ENCODE peak calls at places on chromosome 17, in six cellular contexts. G is fibroblast of lung; E is body of pancreas; R is CD8-positive, alpha-beta T cell; O is A549; B is cardiac muscle cell. D is an unnamed sample. For H3K9me3, the result is how much of the 10 kb centered on the place peaks cover.

GRCh38 chr17:4142107-4142900 is 526 bp downstream of the ZZEF1 start:
- DNase-seq in B (peak), E (peak), O (peak), R (peak), G (peak), D (peak)

GRCh38 chr17:10210151-10210574 is 11.8 kb upstream of the GAS7 start:
- DNase-seq in B (no peak), R (no peak), E (peak), O (no peak), G (peak), D (no peak)

GRCh38 chr17:21168555-21168865 is 41.7 kb downstream of the DHRS7B start:
- DNase-seq in R (no peak), G (no peak), B (no peak), O (no peak), E (no peak), D (no peak)

GRCh38 chr17:78241277-78242023 is 10.0 kb downstream of the TMEM235 start:
- DNase-seq in R (no peak), G (peak), E (no peak), B (peak), O (peak), D (no peak)

GRCh38 chr17:48162946-48163506 is 55.5 kb downstream of the SNX11 start:
- DNase-seq in G (no peak), O (peak), R (no peak), B (no peak), E (peak), D (no peak)

GRCh38 chr17:14205380-14205779 is 31.3 kb downstream of the CDRT15 start:
- DNase-seq in G (no peak), R (no peak), O (no peak), E (no peak), B (no peak), D (no peak)

GRCh38 chr17:44308865-44309264 is 464 bp downstream of the RUNDC3A start:
- DNase-seq in E (no peak), R (peak), O (no peak), G (no peak), B (no peak), D (no peak)

GRCh38 chr17:76687278-76688164 is 23.2 kb downstream of the MXRA7 start:
- DNase-seq in E (no peak), B (no peak), R (no peak), G (no peak), O (no peak), D (no peak)

GRCh38 chr17:15480209-15480608 is 12.8 kb upstream of the CDRT4 start:
- DNase-seq in B (no peak), O (no peak), E (no peak), G (no peak), R (no peak), D (no peak)

GRCh38 chr17:44362964-44363612 is 565 bp downstream of the FAM171A2 start:
- DNase-seq in R (no peak), E (no peak), G (no peak), O (no peak), B (peak), D (no peak)

GRCh38 chr17:65139045-65139764 is 2.0 kb downstream of the RGS9 start:
- DNase-seq in O (no peak), E (no peak), R (no peak), G (no peak), B (no peak), D (no peak)

DNA sequence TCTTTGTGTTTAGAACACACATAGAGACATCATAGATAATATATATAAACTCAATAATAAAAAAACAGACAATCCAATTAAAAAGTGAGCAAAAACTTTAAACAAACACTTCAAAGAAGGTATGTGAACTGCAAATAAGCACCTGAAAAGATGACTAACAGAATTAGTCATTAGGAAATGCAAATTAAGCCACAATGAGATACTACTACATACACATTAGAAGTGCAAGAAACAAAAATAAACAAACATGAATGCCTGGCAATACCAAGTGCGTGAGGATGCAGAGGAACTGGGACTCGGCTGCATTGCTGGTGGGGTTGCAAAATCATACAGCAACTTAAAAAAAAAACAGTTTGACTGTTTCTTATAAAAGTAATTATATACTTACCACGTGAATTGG is 799.0 kb downstream of the KCNJ2 start:
- DNase-seq in R (no peak), O (no peak), B (no peak), E (no peak), G (peak), D (no peak)
- H3K9me3 ChIP-seq in R (under half), O (under half), B (under half), E (under half), G (under half), D (under half)

DNA sequence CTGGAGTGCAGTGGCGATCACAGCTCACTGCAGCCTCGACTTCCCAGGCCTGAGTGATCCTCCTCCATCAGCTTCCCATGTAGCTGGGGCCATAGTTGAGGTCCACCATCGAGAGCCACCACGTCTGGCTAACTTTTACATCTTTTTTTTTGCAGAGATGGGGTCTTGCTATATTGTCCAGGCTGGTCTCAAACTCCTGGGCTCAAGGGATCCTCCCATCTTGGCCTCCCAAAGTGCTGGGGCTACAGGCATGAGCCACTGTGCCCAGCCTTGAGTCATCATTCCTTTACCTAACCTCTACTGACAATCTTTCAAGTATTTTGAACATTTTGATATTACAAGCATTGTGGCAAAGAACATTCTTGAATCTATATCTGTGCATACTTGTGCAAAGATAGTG is 9.4 kb upstream of the CCDC92B start:
- DNase-seq in G (no peak), E (no peak), B (no peak), R (no peak), O (no peak), D (no peak)
- H3K9me3 ChIP-seq in G (under half), E (under half), B (under half), R (under half), O (under half), D (under half)

DNA sequence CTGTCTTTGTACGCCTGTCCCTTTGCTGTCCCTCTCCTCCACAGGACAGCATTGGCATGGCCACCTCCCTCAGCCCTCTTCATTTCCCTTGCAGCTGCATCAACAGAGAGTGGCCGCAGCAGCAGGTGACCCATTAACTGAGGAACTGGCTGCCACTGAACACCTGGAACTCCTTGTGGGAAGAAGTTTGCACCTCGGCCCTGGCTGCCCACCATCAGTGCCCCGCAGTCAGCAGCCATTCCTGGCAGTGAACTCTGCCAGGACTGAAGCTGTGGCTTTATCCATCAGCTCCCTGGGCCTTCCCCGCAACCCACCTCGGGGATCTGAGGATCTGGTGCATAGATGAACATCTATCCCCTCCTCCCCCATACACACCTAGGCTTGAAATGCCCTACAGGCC is 13.1 kb upstream of the RNF135 start:
- DNase-seq in R (no peak), E (no peak), O (no peak), B (no peak), G (no peak), D (no peak)
- H3K9me3 ChIP-seq in R (under half), E (under half), O (under half), B (under half), G (under half), D (under half)

DNA sequence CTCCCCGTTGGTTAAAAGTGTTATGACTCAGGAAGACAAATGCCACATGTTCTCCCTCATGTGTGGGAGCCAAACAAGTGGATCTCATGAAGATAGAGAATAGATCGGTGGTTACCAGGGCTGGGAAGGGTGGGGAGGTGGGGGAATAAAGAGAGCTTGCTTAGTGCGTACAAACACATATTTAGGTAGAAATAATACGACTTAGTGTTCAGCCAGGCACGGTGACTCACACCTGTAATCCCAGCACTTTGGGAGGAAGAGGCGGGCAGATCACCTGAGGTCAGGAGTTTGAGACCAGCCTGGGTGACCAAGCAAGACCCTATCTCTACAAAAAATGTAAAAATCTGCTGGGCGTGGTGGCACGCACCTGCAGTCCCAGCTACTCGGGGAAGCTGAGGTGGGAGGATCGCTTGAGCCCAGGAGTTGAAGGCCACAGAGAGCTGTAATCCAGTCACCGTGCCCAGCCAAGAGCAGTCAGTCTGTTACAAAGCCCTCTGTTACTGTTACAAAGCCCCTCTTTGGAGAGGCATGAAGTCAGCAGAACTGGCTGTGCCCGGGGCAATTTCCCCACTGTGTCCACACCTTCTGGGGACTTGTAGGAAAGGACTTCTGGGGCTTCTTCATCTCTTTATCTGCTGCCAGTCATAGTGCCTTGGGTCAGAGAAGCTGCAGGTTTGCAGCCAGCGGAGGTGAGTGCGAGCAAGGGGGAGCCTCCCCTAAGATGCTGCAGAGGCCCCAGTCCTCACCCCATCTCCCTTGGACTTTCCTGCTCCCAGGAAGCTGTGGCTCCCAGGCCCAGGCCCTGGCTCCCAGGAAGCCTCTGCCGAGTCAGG is 4.3 kb upstream of the ALDH3A1 start:
- DNase-seq in R (no peak), E (no peak), B (no peak), O (peak), G (no peak), D (no peak)
- H3K9me3 ChIP-seq in R (under half), E (under half), B (under half), O (under half), G (under half), D (under half)

GRCh38 chr17:53278466-53278865 is 544.3 kb upstream of the KIF2B start:
- DNase-seq in R (no peak), E (no peak), B (no peak), O (no peak), G (no peak), D (no peak)
- H3K9me3 ChIP-seq in R (under half), E (under half), B (under half), O (under half), G (under half), D (under half)

DNA sequence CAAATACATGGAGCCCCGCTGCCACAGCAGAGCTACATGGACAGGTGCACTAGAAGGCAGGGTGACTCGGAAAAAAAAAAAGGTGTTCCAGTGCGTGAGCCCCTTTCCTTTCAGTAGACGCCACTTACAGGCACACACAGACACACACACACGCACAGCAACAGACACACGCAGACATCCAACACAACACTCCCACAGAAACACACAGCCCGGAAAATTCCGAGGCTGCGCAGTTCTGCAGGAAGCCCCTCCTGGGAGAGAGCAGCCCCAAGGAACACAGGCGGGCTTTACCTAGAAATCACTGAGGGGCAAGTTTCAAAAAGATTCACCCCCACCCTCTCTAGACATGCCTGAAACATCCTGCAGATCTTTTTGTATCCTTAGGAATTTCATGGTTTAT is 136.0 kb upstream of the WSB1 start:
- DNase-seq in E (no peak), O (no peak), R (no peak), B (no peak), G (no peak), D (no peak)
- H3K9me3 ChIP-seq in E (under half), O (under half), R (under half), B (under half), G (under half), D (under half)

GRCh38 chr17:82949984-82950383 is 110.2 kb upstream of the ZNF750 start:
- DNase-seq in R (no peak), G (no peak), B (no peak), O (no peak), E (peak), D (no peak)

GRCh38 chr17:82947051-82947991 is 107.5 kb upstream of the ZNF750 start:
- DNase-seq in R (no peak), B (no peak), O (no peak), E (peak), G (no peak), D (no peak)

GRCh38 chr17:82948081-82948511 is 108.3 kb upstream of the ZNF750 start:
- DNase-seq in G (no peak), R (no peak), B (no peak), E (peak), O (no peak), D (no peak)

GRCh38 chr17:82949361-82949760 is 109.5 kb upstream of the ZNF750 start:
- DNase-seq in B (no peak), R (no peak), G (no peak), E (peak), O (no peak), D (no peak)

DNA sequence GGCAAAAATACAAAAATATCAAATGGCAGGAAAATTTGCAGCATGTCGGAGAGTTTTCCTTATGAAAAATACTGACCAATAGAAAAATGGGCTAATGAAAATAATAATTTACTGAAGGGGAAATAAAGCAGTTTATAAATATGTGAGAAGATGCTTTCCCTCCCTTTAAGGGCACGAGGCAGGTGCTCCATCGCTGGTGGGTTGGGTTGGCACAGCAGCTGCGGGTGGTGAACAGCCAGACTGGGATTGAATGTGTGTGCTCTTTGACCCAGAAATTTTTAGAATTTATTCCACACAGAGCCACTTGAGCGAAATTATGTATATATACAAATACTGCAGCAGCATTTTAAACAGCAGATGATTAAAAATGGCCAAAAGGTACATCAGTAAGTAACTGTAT is 109.1 kb upstream of the ZNF750 start:
- DNase-seq in B (no peak), O (no peak), R (no peak), E (no peak), G (no peak), D (no peak)
- H3K9me3 ChIP-seq in B (under half), O (half or more), R (under half), E (under half), G (under half), D (under half)

GRCh38 chr17:79515646-79516604 is 94.9 kb downstream of the RBFOX3 start:
- DNase-seq in B (no peak), E (no peak), R (no peak), G (no peak), O (no peak), D (no peak)

GRCh38 chr17:79511471-79511870 is 99.4 kb downstream of the RBFOX3 start:
- DNase-seq in E (no peak), G (no peak), O (no peak), B (no peak), R (no peak), D (no peak)

GRCh38 chr17:79513206-79513605 is 97.6 kb downstream of the RBFOX3 start:
- DNase-seq in R (no peak), G (no peak), B (no peak), O (no peak), E (no peak), D (no peak)

GRCh38 chr17:79515110-79515509 is 95.7 kb downstream of the RBFOX3 start:
- DNase-seq in G (no peak), O (no peak), B (no peak), R (no peak), E (no peak), D (no peak)

GRCh38 chr17:79513805-79514535 is 96.9 kb downstream of the RBFOX3 start:
- DNase-seq in E (no peak), R (no peak), B (no peak), O (peak), G (no peak), D (no peak)
- H3K9me3 ChIP-seq in E (under half), R (under half), B (under half), O (under half), G (under half), D (under half)

GRCh38 chr17:83190601-83191387 is 111.4 kb downstream of the METRNL start:
- DNase-seq in B (no peak), G (no peak), E (no peak), R (no peak), O (no peak), D (no peak)
- H3K9me3 ChIP-seq in B (under half), G (under half), E (under half), R (under half), O (under half), D (under half)

GRCh38 chr17:2181206-2181983 is 122.2 kb downstream of the SMG6 start:
- DNase-seq in G (peak), R (no peak), O (no peak), E (peak), B (peak), D (no peak)

GRCh38 chr17:2183346-2183745 is 120.2 kb downstream of the SMG6 start:
- DNase-seq in G (peak), E (peak), R (no peak), B (no peak), O (no peak), D (no peak)

GRCh38 chr17:2187758-2188157 is 115.8 kb downstream of the SMG6 start:
- DNase-seq in E (no peak), G (no peak), R (no peak), B (no peak), O (no peak), D (no peak)

GRCh38 chr17:2186937-2187336 is 116.6 kb downstream of the SMG6 start:
- DNase-seq in R (no peak), B (no peak), G (no peak), O (no peak), E (no peak), D (no peak)

GRCh38 chr17:2184993-2185931 is 118.3 kb downstream of the SMG6 start:
- DNase-seq in E (no peak), O (no peak), R (peak), G (no peak), B (no peak), D (no peak)
- H3K9me3 ChIP-seq in E (under half), O (under half), R (under half), G (under half), B (under half), D (under half)